ENCODE peak calls at places on chromosomes 12 and 14, in ten cellular contexts. One of them, this sample, is unnamed.

GRCh38 chr14:97290065-97290464 is 492.9 kb downstream of the VRK1 start:
- DNase-seq in K562: no peak
- DNase-seq in GM23338: no peak
- DNase-seq in transverse colon: no peak
- DNase-seq in suprapubic skin: no peak
- DNase-seq in GM12891: no peak
- DNase-seq in stomach: no peak
- DNase-seq in sigmoid colon: no peak
- DNase-seq in spleen: no peak
- DNase-seq in breast epithelium: no peak
- DNase-seq in this sample: no peak

GRCh38 chr14:100107236-100107635 is 42.0 kb downstream of the EVL start:
- DNase-seq in sigmoid colon: peak; percentile 47
- DNase-seq in stomach: no peak
- DNase-seq in GM23338: no peak
- DNase-seq in GM12891: no peak
- DNase-seq in breast epithelium: peak; percentile 46
- DNase-seq in K562: peak; percentile 18
- DNase-seq in suprapubic skin: no peak
- DNase-seq in transverse colon: no peak
- DNase-seq in spleen: no peak
- DNase-seq in this sample: no peak

GRCh38 chr14:94129758-94130414 is 482 bp upstream of the IFI27L2 start:
- DNase-seq in stomach: no peak
- DNase-seq in breast epithelium: no peak
- DNase-seq in K562: peak; percentile 37
- DNase-seq in GM23338: peak; percentile 73
- DNase-seq in sigmoid colon: no peak
- DNase-seq in transverse colon: no peak
- DNase-seq in suprapubic skin: peak; percentile 79
- DNase-seq in spleen: no peak
- DNase-seq in GM12891: no peak
- DNase-seq in this sample: no peak

GRCh38 chr12:113896841-113897240 is 69.3 kb downstream of the RBM19 start:
- DNase-seq in transverse colon: no peak
- DNase-seq in sigmoid colon: no peak
- DNase-seq in stomach: no peak
- DNase-seq in breast epithelium: no peak
- DNase-seq in GM23338: no peak
- DNase-seq in GM12891: no peak
- DNase-seq in suprapubic skin: no peak
- DNase-seq in spleen: no peak
- DNase-seq in K562: no peak
- DNase-seq in this sample: no peak

GRCh38 chr12:57124259-57124877 is 3.9 kb upstream of the LRP1 start:
- DNase-seq in sigmoid colon: peak; percentile 88
- DNase-seq in transverse colon: peak; percentile 84
- DNase-seq in K562: peak; percentile 73
- DNase-seq in stomach: peak; percentile 80
- DNase-seq in GM23338: peak; percentile 94
- DNase-seq in GM12891: peak; percentile 59
- DNase-seq in spleen: peak; percentile 78
- DNase-seq in suprapubic skin: no peak
- DNase-seq in breast epithelium: peak; percentile 70
- DNase-seq in this sample: no peak

GRCh38 chr14:61553730-61554641 is 141.3 kb upstream of the HIF1A start:
- DNase-seq in suprapubic skin: no peak
- DNase-seq in spleen: no peak
- DNase-seq in K562: no peak
- DNase-seq in stomach: no peak
- DNase-seq in GM23338: no peak
- DNase-seq in transverse colon: no peak
- DNase-seq in breast epithelium: no peak
- DNase-seq in GM12891: no peak
- DNase-seq in sigmoid colon: no peak
- DNase-seq in this sample: no peak

GRCh38 chr14:22977684-22978486 is 4.5 kb downstream of the AJUBA start:
- DNase-seq in spleen: no peak
- DNase-seq in GM23338: peak; percentile 96
- DNase-seq in sigmoid colon: peak; percentile 78
- DNase-seq in breast epithelium: peak; percentile 63
- DNase-seq in GM12891: no peak
- DNase-seq in K562: peak; percentile 69
- DNase-seq in stomach: peak; percentile 69
- DNase-seq in transverse colon: peak; percentile 52
- DNase-seq in suprapubic skin: no peak
- DNase-seq in this sample: no peak

GRCh38 chr12:128316981-128317526 is 50.1 kb downstream of the TMEM132C start:
- DNase-seq in transverse colon: no peak
- DNase-seq in K562: no peak
- DNase-seq in breast epithelium: no peak
- DNase-seq in spleen: no peak
- DNase-seq in sigmoid colon: no peak
- DNase-seq in GM23338: no peak
- DNase-seq in suprapubic skin: no peak
- DNase-seq in stomach: no peak
- DNase-seq in GM12891: no peak
- DNase-seq in this sample: no peak

GRCh38 chr12:123713398-123714301 is 1.5 kb downstream of the ATP6V0A2 start:
- DNase-seq in suprapubic skin: no peak
- DNase-seq in spleen: no peak
- DNase-seq in sigmoid colon: no peak
- DNase-seq in breast epithelium: no peak
- DNase-seq in GM12891: no peak
- DNase-seq in stomach: peak; percentile 37
- DNase-seq in GM23338: no peak
- DNase-seq in K562: peak; percentile 30
- DNase-seq in transverse colon: peak; percentile 37
- DNase-seq in this sample: no peak

GRCh38 chr14:95500772-95501401 is 15.6 kb downstream of the SYNE3 start:
- DNase-seq in GM12891: no peak
- DNase-seq in GM23338: no peak
- DNase-seq in stomach: peak; percentile 51
- DNase-seq in sigmoid colon: no peak
- DNase-seq in transverse colon: no peak
- DNase-seq in spleen: peak; percentile 49
- DNase-seq in breast epithelium: no peak
- DNase-seq in suprapubic skin: no peak
- DNase-seq in K562: no peak
- DNase-seq in this sample: no peak

GRCh38 chr14:78007160-78007559 is 163.0 kb upstream of the NRXN3 start:
- DNase-seq in stomach: no peak
- DNase-seq in K562: no peak
- DNase-seq in spleen: no peak
- DNase-seq in GM23338: no peak
- DNase-seq in transverse colon: no peak
- DNase-seq in GM12891: no peak
- DNase-seq in sigmoid colon: no peak
- DNase-seq in breast epithelium: no peak
- DNase-seq in suprapubic skin: no peak
- DNase-seq in this sample: no peak

GRCh38 chr12:52971701-52972329 is 22.9 kb downstream of the KRT18 start:
- DNase-seq in breast epithelium: no peak
- DNase-seq in spleen: no peak
- DNase-seq in transverse colon: peak; percentile 51
- DNase-seq in sigmoid colon: no peak
- DNase-seq in suprapubic skin: no peak
- DNase-seq in K562: no peak
- DNase-seq in GM12891: no peak
- DNase-seq in GM23338: peak; percentile 51
- DNase-seq in stomach: no peak
- DNase-seq in this sample: no peak

GRCh38 chr12:89494411-89495231 is 30.0 kb downstream of the GALNT4 start:
- DNase-seq in stomach: no peak
- DNase-seq in GM12891: no peak
- DNase-seq in sigmoid colon: no peak
- DNase-seq in K562: peak; percentile 12
- DNase-seq in transverse colon: no peak
- DNase-seq in GM23338: no peak
- DNase-seq in breast epithelium: no peak
- DNase-seq in suprapubic skin: no peak
- DNase-seq in spleen: no peak
- DNase-seq in this sample: no peak

DNA sequence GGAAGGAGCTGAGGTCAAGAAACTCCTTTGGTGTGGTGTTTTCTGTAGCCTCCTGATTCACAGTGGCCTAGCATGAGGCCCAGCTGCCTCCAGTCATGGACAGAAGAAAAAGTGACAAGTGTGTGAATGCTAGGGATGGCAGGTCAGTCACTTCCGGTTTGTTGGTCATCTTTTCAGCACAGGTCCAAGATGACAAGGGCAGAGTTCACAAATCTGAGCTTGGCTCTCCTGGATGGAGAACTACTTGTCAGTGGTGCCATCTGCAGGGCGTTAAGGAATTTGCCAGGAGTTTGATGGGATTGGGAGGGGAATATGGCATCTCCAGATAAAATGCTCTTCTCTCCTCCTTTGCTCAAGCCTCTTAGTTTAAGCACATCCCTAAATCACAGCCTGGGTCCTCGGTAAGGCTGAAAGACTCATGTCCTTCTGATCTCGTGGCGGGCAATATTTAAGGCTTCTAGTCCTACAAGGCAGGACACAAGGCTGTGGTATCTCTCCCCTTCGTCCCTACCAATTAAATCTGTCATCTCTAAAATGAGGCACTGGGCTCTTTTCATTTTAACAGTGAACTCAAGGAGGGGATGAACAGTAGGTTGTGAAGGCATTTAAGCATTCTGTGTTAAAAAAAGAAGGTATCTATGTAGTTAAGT is 10.0 kb downstream of the TUBA1B start:
- DNase-seq in K562: peak; percentile 41
- DNase-seq in stomach: peak; percentile 45
- DNase-seq in suprapubic skin: no peak
- DNase-seq in spleen: no peak
- DNase-seq in breast epithelium: no peak
- DNase-seq in sigmoid colon: peak; percentile 67
- DNase-seq in GM12891: no peak
- DNase-seq in GM23338: peak; percentile 84
- DNase-seq in transverse colon: peak; percentile 58
- DNase-seq in this sample: no peak
- TF ChIP-seq POLR2AphosphoS5 in K562: no peak
- TF ChIP-seq POLR2AphosphoS5 in stomach: no peak
- TF ChIP-seq POLR2AphosphoS5 in suprapubic skin: no peak
- TF ChIP-seq POLR2AphosphoS5 in spleen: no peak
- TF ChIP-seq POLR2AphosphoS5 in breast epithelium: no peak
- TF ChIP-seq POLR2AphosphoS5 in sigmoid colon: no peak
- TF ChIP-seq POLR2AphosphoS5 in GM12891: no peak
- TF ChIP-seq POLR2AphosphoS5 in GM23338: no peak
- TF ChIP-seq POLR2AphosphoS5 in transverse colon: no peak
- TF ChIP-seq POLR2AphosphoS5 in this sample: no peak

GRCh38 chr12:76033116-76034001 is 1.8 kb upstream of the PHLDA1 start:
- DNase-seq in sigmoid colon: no peak
- DNase-seq in GM23338: peak; percentile 72
- DNase-seq in suprapubic skin: no peak
- DNase-seq in spleen: no peak
- DNase-seq in transverse colon: no peak
- DNase-seq in K562: no peak
- DNase-seq in breast epithelium: no peak
- DNase-seq in stomach: no peak
- DNase-seq in GM12891: no peak
- DNase-seq in this sample: no peak

GRCh38 chr12:76032043-76032981 is 736 bp upstream of the PHLDA1 start:
- DNase-seq in GM23338: peak; percentile 79
- DNase-seq in GM12891: peak; percentile 29
- DNase-seq in sigmoid colon: peak; percentile 80
- DNase-seq in spleen: no peak
- DNase-seq in stomach: peak; percentile 49
- DNase-seq in suprapubic skin: peak; percentile 83
- DNase-seq in K562: peak; percentile 74
- DNase-seq in breast epithelium: peak; percentile 54
- DNase-seq in transverse colon: peak; percentile 30
- DNase-seq in this sample: peak; percentile 34

GRCh38 chr12:76038176-76038575 is 6.6 kb upstream of the PHLDA1 start:
- DNase-seq in K562: no peak
- DNase-seq in suprapubic skin: no peak
- DNase-seq in breast epithelium: no peak
- DNase-seq in sigmoid colon: no peak
- DNase-seq in transverse colon: no peak
- DNase-seq in GM12891: no peak
- DNase-seq in spleen: no peak
- DNase-seq in stomach: no peak
- DNase-seq in GM23338: no peak
- DNase-seq in this sample: no peak

GRCh38 chr12:76037130-76038105 is 5.8 kb upstream of the PHLDA1 start:
- DNase-seq in breast epithelium: no peak
- DNase-seq in sigmoid colon: no peak
- DNase-seq in suprapubic skin: no peak
- DNase-seq in stomach: no peak
- DNase-seq in K562: peak; percentile 61
- DNase-seq in spleen: no peak
- DNase-seq in GM23338: peak; percentile 90
- DNase-seq in GM12891: no peak
- DNase-seq in transverse colon: no peak
- DNase-seq in this sample: peak; percentile 34

DNA sequence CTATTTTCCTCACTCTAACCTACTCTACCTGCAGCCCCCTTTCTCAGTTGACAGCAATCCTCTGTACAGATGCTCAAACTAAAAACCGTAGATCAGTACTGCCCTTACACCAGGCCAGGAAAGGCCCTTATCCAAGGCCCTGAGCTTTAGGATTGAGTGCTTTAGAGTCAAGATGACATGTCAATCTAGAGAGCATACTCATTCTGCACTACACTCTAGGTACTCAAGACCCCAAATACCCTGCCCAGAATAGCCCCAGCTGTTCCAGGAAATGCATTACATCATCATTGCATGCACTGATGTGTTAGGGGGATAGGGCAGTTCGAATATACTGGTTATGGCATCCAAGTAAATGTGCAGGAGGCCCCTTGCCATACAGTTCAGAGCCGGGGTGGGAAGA is 3.5 kb upstream of the PHLDA1 start:
- DNase-seq in K562: no peak
- DNase-seq in spleen: no peak
- DNase-seq in GM12891: no peak
- DNase-seq in transverse colon: no peak
- DNase-seq in sigmoid colon: no peak
- DNase-seq in stomach: no peak
- DNase-seq in breast epithelium: no peak
- DNase-seq in suprapubic skin: no peak
- DNase-seq in GM23338: no peak
- DNase-seq in this sample: no peak
- TF ChIP-seq POLR2AphosphoS5 in K562: no peak
- TF ChIP-seq POLR2AphosphoS5 in spleen: no peak
- TF ChIP-seq POLR2AphosphoS5 in GM12891: no peak
- TF ChIP-seq POLR2AphosphoS5 in transverse colon: no peak
- TF ChIP-seq POLR2AphosphoS5 in sigmoid colon: no peak
- TF ChIP-seq POLR2AphosphoS5 in stomach: no peak
- TF ChIP-seq POLR2AphosphoS5 in breast epithelium: no peak
- TF ChIP-seq POLR2AphosphoS5 in suprapubic skin: no peak
- TF ChIP-seq POLR2AphosphoS5 in GM23338: no peak
- TF ChIP-seq POLR2AphosphoS5 in this sample: no peak

GRCh38 chr12:80551897-80552296 is 107.9 kb downstream of the PTPRQ start:
- DNase-seq in stomach: no peak
- DNase-seq in sigmoid colon: no peak
- DNase-seq in suprapubic skin: no peak
- DNase-seq in transverse colon: no peak
- DNase-seq in K562: no peak
- DNase-seq in spleen: no peak
- DNase-seq in breast epithelium: no peak
- DNase-seq in GM12891: no peak
- DNase-seq in GM23338: no peak
- DNase-seq in this sample: no peak
- TF ChIP-seq POLR2AphosphoS5 in stomach: peak; percentile 42
- TF ChIP-seq POLR2AphosphoS5 in sigmoid colon: no peak
- TF ChIP-seq POLR2AphosphoS5 in suprapubic skin: no peak
- TF ChIP-seq POLR2AphosphoS5 in transverse colon: no peak
- TF ChIP-seq POLR2AphosphoS5 in K562: no peak
- TF ChIP-seq POLR2AphosphoS5 in spleen: no peak
- TF ChIP-seq POLR2AphosphoS5 in breast epithelium: no peak
- TF ChIP-seq POLR2AphosphoS5 in GM12891: no peak
- TF ChIP-seq POLR2AphosphoS5 in GM23338: no peak
- TF ChIP-seq POLR2AphosphoS5 in this sample: no peak

GRCh38 chr12:104741497-104742367 is 216.4 kb downstream of the SLC41A2 start:
- DNase-seq in spleen: no peak
- DNase-seq in transverse colon: no peak
- DNase-seq in sigmoid colon: no peak
- DNase-seq in K562: no peak
- DNase-seq in breast epithelium: no peak
- DNase-seq in stomach: no peak
- DNase-seq in suprapubic skin: no peak
- DNase-seq in GM23338: peak; percentile 41
- DNase-seq in GM12891: no peak
- DNase-seq in this sample: no peak
- TF ChIP-seq POLR2AphosphoS5 in spleen: no peak
- TF ChIP-seq POLR2AphosphoS5 in transverse colon: no peak
- TF ChIP-seq POLR2AphosphoS5 in sigmoid colon: no peak
- TF ChIP-seq POLR2AphosphoS5 in K562: no peak
- TF ChIP-seq POLR2AphosphoS5 in breast epithelium: no peak
- TF ChIP-seq POLR2AphosphoS5 in stomach: no peak
- TF ChIP-seq POLR2AphosphoS5 in suprapubic skin: no peak
- TF ChIP-seq POLR2AphosphoS5 in GM23338: no peak
- TF ChIP-seq POLR2AphosphoS5 in GM12891: no peak
- TF ChIP-seq POLR2AphosphoS5 in this sample: no peak